ENCODE peak calls at places on chromosomes 5 and 9, in seven cellular contexts. One of them, this sample, is unnamed. For H3K36me3, the result is how much of the 10 kb centered on the place peaks cover.

GRCh38 chr5:57911466-57911865 is 428.9 kb upstream of the ACTBL2 start:
- DNase-seq in colonic mucosa: no peak
- DNase-seq in endodermal cell: no peak
- DNase-seq in ovary: no peak
- DNase-seq in keratinocyte: no peak
- DNase-seq in uterus: no peak
- DNase-seq in ascending aorta: no peak
- DNase-seq in this sample: no peak

GRCh38 chr5:15789661-15790060 is 289.7 kb downstream of the FBXL7 start:
- DNase-seq in ascending aorta: no peak
- DNase-seq in uterus: no peak
- DNase-seq in ovary: no peak
- DNase-seq in colonic mucosa: no peak
- DNase-seq in keratinocyte: no peak
- DNase-seq in endodermal cell: no peak
- DNase-seq in this sample: no peak

GRCh38 chr5:157248771-157249475 is 17.0 kb upstream of the CYFIP2 start:
- DNase-seq in keratinocyte: no peak
- DNase-seq in endodermal cell: no peak
- DNase-seq in colonic mucosa: peak
- DNase-seq in uterus: no peak
- DNase-seq in ovary: no peak
- DNase-seq in ascending aorta: no peak
- DNase-seq in this sample: no peak

GRCh38 chr5:140025736-140026135 is 17.4 kb downstream of the NRG2 start:
- DNase-seq in ascending aorta: no peak
- DNase-seq in endodermal cell: no peak
- DNase-seq in keratinocyte: no peak
- DNase-seq in uterus: no peak
- DNase-seq in ovary: no peak
- DNase-seq in colonic mucosa: no peak
- DNase-seq in this sample: no peak

GRCh38 chr5:72079288-72079687 is 28.0 kb upstream of the MAP1B start:
- DNase-seq in ascending aorta: no peak
- DNase-seq in ovary: no peak
- DNase-seq in keratinocyte: no peak
- DNase-seq in endodermal cell: peak
- DNase-seq in uterus: no peak
- DNase-seq in colonic mucosa: no peak
- DNase-seq in this sample: no peak

GRCh38 chr5:128358826-128359225 is 179.2 kb downstream of the FBN2 start:
- DNase-seq in keratinocyte: no peak
- DNase-seq in colonic mucosa: no peak
- DNase-seq in ovary: no peak
- DNase-seq in uterus: no peak
- DNase-seq in ascending aorta: no peak
- DNase-seq in endodermal cell: no peak
- DNase-seq in this sample: peak

GRCh38 chr9:77839459-77840140 is 191.5 kb upstream of the GNA14 start:
- DNase-seq in keratinocyte: no peak
- DNase-seq in ascending aorta: no peak
- DNase-seq in colonic mucosa: no peak
- DNase-seq in uterus: no peak
- DNase-seq in endodermal cell: no peak
- DNase-seq in ovary: no peak
- DNase-seq in this sample: no peak

GRCh38 chr9:22037954-22038690 is 29.0 kb upstream of the CDKN2B start:
- DNase-seq in ovary: no peak
- DNase-seq in uterus: no peak
- DNase-seq in endodermal cell: no peak
- DNase-seq in keratinocyte: no peak
- DNase-seq in ascending aorta: no peak
- DNase-seq in colonic mucosa: no peak
- DNase-seq in this sample: no peak

GRCh38 chr9:135050072-135050990 is 37.1 kb upstream of the OLFM1 start:
- DNase-seq in endodermal cell: peak
- DNase-seq in ascending aorta: peak
- DNase-seq in colonic mucosa: no peak
- DNase-seq in uterus: no peak
- DNase-seq in keratinocyte: no peak
- DNase-seq in ovary: no peak
- DNase-seq in this sample: no peak

GRCh38 chr9:131410051-131410491 is 16.2 kb downstream of the PRRC2B start:
- DNase-seq in keratinocyte: no peak
- DNase-seq in uterus: no peak
- DNase-seq in colonic mucosa: no peak
- DNase-seq in endodermal cell: no peak
- DNase-seq in ascending aorta: no peak
- DNase-seq in ovary: no peak
- DNase-seq in this sample: no peak

GRCh38 chr5:132385321-132386105 is 16.0 kb downstream of the SLC22A5 start:
- DNase-seq in ascending aorta: peak
- DNase-seq in ovary: peak
- DNase-seq in keratinocyte: no peak
- DNase-seq in colonic mucosa: peak
- DNase-seq in endodermal cell: peak
- DNase-seq in uterus: peak
- DNase-seq in this sample: no peak

GRCh38 chr5:60744682-60745081 is 44.7 kb upstream of the DEPDC1B start:
- DNase-seq in ovary: no peak
- DNase-seq in uterus: no peak
- DNase-seq in endodermal cell: no peak
- DNase-seq in ascending aorta: no peak
- DNase-seq in colonic mucosa: no peak
- DNase-seq in keratinocyte: no peak
- DNase-seq in this sample: no peak

GRCh38 chr5:140632366-140633080 is 452 bp downstream of the CD14 start:
- DNase-seq in colonic mucosa: peak
- DNase-seq in uterus: peak
- DNase-seq in ovary: peak
- DNase-seq in endodermal cell: no peak
- DNase-seq in keratinocyte: no peak
- DNase-seq in ascending aorta: peak
- DNase-seq in this sample: no peak

GRCh38 chr9:88604836-88605499 is 70.0 kb downstream of the NXNL2 start:
- DNase-seq in colonic mucosa: no peak
- DNase-seq in keratinocyte: no peak
- DNase-seq in uterus: no peak
- DNase-seq in ascending aorta: peak
- DNase-seq in ovary: no peak
- DNase-seq in endodermal cell: no peak
- DNase-seq in this sample: no peak

GRCh38 chr9:68560131-68560844 is 19.6 kb upstream of the TMEM252 start:
- DNase-seq in endodermal cell: peak
- DNase-seq in keratinocyte: no peak
- DNase-seq in uterus: peak
- DNase-seq in ovary: peak
- DNase-seq in colonic mucosa: peak
- DNase-seq in ascending aorta: no peak
- DNase-seq in this sample: no peak

GRCh38 chr9:77977210-77977611 is 54.4 kb downstream of the GNAQ start:
- DNase-seq in endodermal cell: peak
- DNase-seq in colonic mucosa: peak
- DNase-seq in uterus: peak
- DNase-seq in ovary: peak
- DNase-seq in keratinocyte: peak
- DNase-seq in ascending aorta: peak
- DNase-seq in this sample: no peak

GRCh38 chr5:4941957-4942830 is 197.9 kb upstream of the ADAMTS16 start:
- DNase-seq in colonic mucosa: no peak
- DNase-seq in ovary: peak
- DNase-seq in uterus: peak
- DNase-seq in ascending aorta: no peak
- DNase-seq in endodermal cell: peak
- DNase-seq in keratinocyte: no peak
- DNase-seq in this sample: no peak

DNA sequence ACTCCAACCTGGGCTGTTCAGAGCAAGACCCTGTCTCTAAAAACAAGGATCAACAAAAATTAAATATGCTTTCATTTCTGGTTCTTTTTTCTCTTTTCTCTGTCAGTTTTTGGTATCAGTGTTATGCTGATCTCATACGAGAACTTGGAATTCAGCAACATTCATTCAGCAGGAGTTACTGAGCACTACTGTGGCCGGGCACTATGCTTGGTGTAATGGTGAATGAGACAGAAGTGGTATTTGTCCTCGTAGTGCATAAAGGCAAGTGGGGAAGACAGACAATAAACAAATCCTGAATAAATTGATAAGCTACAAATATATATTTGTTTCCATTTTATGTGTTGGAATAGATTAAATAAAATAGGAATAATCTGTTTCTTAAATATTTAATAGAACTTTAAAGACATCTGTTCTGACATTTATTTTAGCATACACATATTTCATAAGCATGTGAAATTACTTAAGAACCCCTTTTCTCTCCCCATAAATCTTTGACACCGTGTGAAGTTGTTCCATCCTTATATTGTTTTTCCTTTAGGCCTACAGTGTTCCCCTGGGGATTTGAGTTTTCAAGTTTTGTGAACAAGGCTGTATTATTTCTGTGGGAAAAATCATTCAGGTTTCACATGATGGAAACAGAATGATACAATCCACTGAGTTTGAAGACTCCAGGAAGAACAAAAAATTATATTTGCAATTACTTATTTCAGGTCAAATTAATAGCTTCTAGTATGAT is 24.6 kb downstream of the UBAP1 start:
- DNase-seq in keratinocyte: no peak
- DNase-seq in ovary: no peak
- DNase-seq in colonic mucosa: no peak
- DNase-seq in endodermal cell: no peak
- DNase-seq in uterus: no peak
- DNase-seq in ascending aorta: no peak
- DNase-seq in this sample: no peak
- TF ChIP-seq CTCF in keratinocyte: no peak
- TF ChIP-seq CTCF in ovary: no peak
- TF ChIP-seq CTCF in colonic mucosa: no peak
- TF ChIP-seq CTCF in endodermal cell: no peak
- TF ChIP-seq CTCF in uterus: no peak
- TF ChIP-seq CTCF in ascending aorta: no peak
- TF ChIP-seq CTCF in this sample: no peak

DNA sequence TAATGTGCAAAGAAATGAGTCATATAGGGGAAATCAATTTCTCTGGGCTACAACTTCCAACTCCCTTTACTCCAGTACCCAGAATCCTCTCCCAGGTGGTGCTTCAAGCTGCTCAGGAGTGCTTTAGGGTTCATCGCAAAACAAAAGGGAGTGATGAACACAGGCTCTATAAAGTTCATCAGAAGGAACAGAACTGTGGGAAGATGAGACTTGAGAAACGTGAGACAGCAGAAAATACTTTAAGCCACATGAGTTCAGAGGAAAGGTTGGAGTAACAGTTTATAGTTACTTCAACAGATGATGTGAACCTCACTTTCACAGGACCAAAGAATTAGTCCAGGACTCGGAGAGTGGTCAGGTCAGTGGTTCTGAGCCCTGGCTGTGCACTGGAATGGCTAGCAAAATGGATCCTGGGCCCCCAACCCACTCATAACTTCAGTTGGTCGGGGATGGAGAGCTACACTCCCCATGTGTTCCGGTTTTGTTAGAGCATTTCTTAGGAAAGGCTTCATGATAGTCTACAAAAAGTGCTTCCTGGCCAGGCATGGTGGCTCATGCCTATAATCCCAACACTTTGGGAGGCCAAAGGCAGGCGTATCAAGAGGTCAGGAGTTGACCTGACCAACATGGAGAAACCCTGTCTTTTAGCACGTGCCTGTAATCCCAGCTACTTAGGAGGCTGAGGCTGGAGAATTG is 4.3 kb downstream of the RPL12 start:
- DNase-seq in endodermal cell: no peak
- DNase-seq in ascending aorta: no peak
- DNase-seq in keratinocyte: no peak
- DNase-seq in ovary: no peak
- DNase-seq in colonic mucosa: no peak
- DNase-seq in uterus: no peak
- DNase-seq in this sample: no peak
- H3K36me3 ChIP-seq in endodermal cell: half or more
- H3K36me3 ChIP-seq in ascending aorta: half or more
- H3K36me3 ChIP-seq in keratinocyte: under half
- H3K36me3 ChIP-seq in ovary: under half
- H3K36me3 ChIP-seq in colonic mucosa: under half
- H3K36me3 ChIP-seq in uterus: under half
- H3K36me3 ChIP-seq in this sample: under half

DNA sequence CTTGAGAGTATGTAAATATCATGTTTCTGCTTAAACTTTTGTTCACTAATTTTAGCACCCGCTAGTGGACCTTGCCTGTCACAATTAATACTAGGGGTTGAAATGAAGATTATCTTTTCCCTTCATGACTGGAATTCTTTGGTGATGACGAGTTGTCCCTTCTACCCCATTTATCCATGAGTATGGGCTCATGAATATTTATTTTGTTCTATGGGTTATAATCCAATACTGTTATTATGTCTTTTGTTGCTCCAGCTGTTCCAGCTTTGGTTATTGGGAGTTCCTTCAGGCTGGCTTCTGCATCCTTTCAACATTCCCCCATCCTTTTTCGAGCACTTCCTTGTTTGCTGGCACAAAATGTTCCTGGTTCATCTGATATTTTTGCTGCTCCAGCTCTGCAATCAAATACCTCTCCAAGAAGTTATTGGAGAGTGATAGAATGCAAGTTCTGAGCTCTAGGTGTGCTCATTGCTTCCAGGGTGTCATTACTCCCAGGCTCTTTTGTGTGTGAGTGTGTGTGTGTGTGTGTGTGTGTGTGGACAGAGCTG is 19.7 kb upstream of the ARHGEF28 start:
- DNase-seq in colonic mucosa: no peak
- DNase-seq in ascending aorta: no peak
- DNase-seq in uterus: no peak
- DNase-seq in endodermal cell: no peak
- DNase-seq in keratinocyte: no peak
- DNase-seq in ovary: no peak
- DNase-seq in this sample: no peak
- TF ChIP-seq CTCF in colonic mucosa: no peak
- TF ChIP-seq CTCF in ascending aorta: no peak
- TF ChIP-seq CTCF in uterus: no peak
- TF ChIP-seq CTCF in endodermal cell: no peak
- TF ChIP-seq CTCF in keratinocyte: no peak
- TF ChIP-seq CTCF in ovary: no peak
- TF ChIP-seq CTCF in this sample: no peak

DNA sequence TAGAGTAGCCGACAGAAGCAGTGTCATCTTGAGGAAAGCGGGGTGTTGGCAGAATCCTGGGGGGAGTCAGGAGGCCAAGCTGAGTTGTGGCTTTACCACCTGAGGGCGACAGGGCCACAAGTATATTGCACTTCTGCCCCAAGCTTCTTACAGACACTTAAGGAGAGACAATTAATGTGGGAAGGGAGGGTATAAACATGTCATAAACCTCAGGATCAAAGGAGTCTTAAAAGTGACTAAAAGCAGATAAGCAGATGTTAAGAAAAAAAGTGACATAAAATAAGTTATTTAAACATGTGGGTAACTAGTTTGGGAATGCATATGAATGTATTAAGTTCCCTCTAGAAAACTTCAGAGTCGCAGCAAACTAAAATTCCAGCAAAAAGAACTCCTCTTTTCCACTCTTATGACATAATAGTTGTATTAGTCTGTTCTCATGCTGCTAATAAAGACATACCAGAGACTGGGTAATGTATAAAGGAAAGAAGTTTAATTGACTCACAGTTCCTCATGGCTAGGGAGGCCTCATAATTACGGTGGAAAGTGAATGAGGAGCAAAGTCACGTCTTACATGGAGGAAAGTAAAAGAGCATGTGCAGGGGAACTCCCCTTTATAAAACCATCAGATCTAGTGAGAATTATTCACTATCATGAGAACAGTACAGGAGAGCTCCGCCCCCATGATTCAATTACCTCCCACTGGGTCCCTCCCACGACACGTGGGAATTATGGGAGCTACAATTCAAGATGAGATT is 63.8 kb downstream of the ERAP1 start:
- DNase-seq in uterus: no peak
- DNase-seq in ovary: no peak
- DNase-seq in keratinocyte: no peak
- DNase-seq in ascending aorta: no peak
- DNase-seq in endodermal cell: no peak
- DNase-seq in colonic mucosa: no peak
- DNase-seq in this sample: no peak
- H3K36me3 ChIP-seq in uterus: under half
- H3K36me3 ChIP-seq in ovary: under half
- H3K36me3 ChIP-seq in keratinocyte: under half
- H3K36me3 ChIP-seq in ascending aorta: half or more
- H3K36me3 ChIP-seq in endodermal cell: under half
- H3K36me3 ChIP-seq in colonic mucosa: under half
- H3K36me3 ChIP-seq in this sample: under half

This sample was measured in BJ.